ENCODE peak calls at places on chromosomes 3 and 15, in five cellular contexts. One of them, this sample, is unnamed.

GRCh38 chr3:130894130-130894872 is 417 bp downstream of the ATP2C1 start:
- DNase-seq in suprapubic skin: no peak
- DNase-seq in breast epithelium: no peak
- DNase-seq in PC-9: no peak
- DNase-seq in cardiac muscle cell: peak; percentile 38
- DNase-seq in this sample: peak; percentile 81

GRCh38 chr3:178532414-178532813 is 3.8 kb upstream of the KCNMB2 start:
- DNase-seq in suprapubic skin: no peak
- DNase-seq in breast epithelium: no peak
- DNase-seq in PC-9: no peak
- DNase-seq in cardiac muscle cell: no peak
- DNase-seq in this sample: no peak

GRCh38 chr3:35393916-35394315 is 245.4 kb upstream of the ARPP21 start:
- DNase-seq in suprapubic skin: no peak
- DNase-seq in breast epithelium: no peak
- DNase-seq in PC-9: no peak
- DNase-seq in cardiac muscle cell: no peak
- DNase-seq in this sample: no peak

GRCh38 chr3:8853081-8853480 is 83.7 kb upstream of the OXTR start:
- DNase-seq in suprapubic skin: no peak
- DNase-seq in breast epithelium: no peak
- DNase-seq in PC-9: no peak
- DNase-seq in cardiac muscle cell: no peak
- DNase-seq in this sample: no peak

GRCh38 chr3:101281616-101282015 is 38.8 kb downstream of the IMPG2 start:
- DNase-seq in suprapubic skin: no peak
- DNase-seq in breast epithelium: no peak
- DNase-seq in PC-9: no peak
- DNase-seq in cardiac muscle cell: peak; percentile 48
- DNase-seq in this sample: no peak

GRCh38 chr3:55402886-55403605 is 84.1 kb downstream of the WNT5A start:
- DNase-seq in suprapubic skin: no peak
- DNase-seq in breast epithelium: no peak
- DNase-seq in PC-9: peak; percentile 91
- DNase-seq in cardiac muscle cell: no peak
- DNase-seq in this sample: no peak

GRCh38 chr3:140204271-140204984 is 269.4 kb downstream of the CLSTN2 start:
- DNase-seq in suprapubic skin: no peak
- DNase-seq in breast epithelium: no peak
- DNase-seq in PC-9: no peak
- DNase-seq in cardiac muscle cell: no peak
- DNase-seq in this sample: no peak

GRCh38 chr15:88839146-88839545 is 35.9 kb downstream of the ACAN start:
- DNase-seq in suprapubic skin: no peak
- DNase-seq in breast epithelium: no peak
- DNase-seq in PC-9: no peak
- DNase-seq in cardiac muscle cell: no peak
- DNase-seq in this sample: no peak

GRCh38 chr3:159821148-159821547 is 167.5 kb upstream of the IL12A start:
- DNase-seq in suprapubic skin: no peak
- DNase-seq in breast epithelium: no peak
- DNase-seq in PC-9: no peak
- DNase-seq in cardiac muscle cell: no peak
- DNase-seq in this sample: no peak

GRCh38 chr3:85781806-85782205 is 823.0 kb downstream of the CADM2 start:
- DNase-seq in suprapubic skin: no peak
- DNase-seq in breast epithelium: no peak
- DNase-seq in PC-9: no peak
- DNase-seq in cardiac muscle cell: no peak
- DNase-seq in this sample: no peak

DNA sequence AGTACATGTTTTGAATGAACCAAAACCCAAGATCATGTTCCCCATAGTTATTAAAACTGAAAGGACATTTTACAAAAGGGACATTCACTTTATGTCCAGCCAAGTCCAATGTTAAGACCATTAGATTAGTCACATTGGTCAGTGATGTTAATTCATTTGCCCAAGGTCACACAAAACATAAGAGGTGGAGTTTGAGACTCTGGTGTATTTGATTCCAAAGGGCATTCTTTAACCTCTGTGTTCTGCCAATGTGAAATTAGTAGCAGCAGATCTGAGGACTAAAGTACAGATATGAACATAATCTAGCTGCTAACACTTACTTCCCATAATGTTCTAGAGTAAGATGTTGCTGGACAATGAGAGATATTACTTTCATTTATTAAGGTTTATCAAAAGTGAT is 425.6 kb downstream of the TUSC7 start:
- DNase-seq in suprapubic skin: no peak
- DNase-seq in breast epithelium: no peak
- DNase-seq in PC-9: no peak
- DNase-seq in cardiac muscle cell: no peak
- DNase-seq in this sample: no peak
- H3K27ac ChIP-seq in suprapubic skin: no peak overlapping the region
- H3K27ac ChIP-seq in breast epithelium: no peak overlapping the region
- H3K27ac ChIP-seq in PC-9: no peak overlapping the region
- H3K27ac ChIP-seq in cardiac muscle cell: no peak overlapping the region
- H3K27ac ChIP-seq in this sample: no peak overlapping the region

DNA sequence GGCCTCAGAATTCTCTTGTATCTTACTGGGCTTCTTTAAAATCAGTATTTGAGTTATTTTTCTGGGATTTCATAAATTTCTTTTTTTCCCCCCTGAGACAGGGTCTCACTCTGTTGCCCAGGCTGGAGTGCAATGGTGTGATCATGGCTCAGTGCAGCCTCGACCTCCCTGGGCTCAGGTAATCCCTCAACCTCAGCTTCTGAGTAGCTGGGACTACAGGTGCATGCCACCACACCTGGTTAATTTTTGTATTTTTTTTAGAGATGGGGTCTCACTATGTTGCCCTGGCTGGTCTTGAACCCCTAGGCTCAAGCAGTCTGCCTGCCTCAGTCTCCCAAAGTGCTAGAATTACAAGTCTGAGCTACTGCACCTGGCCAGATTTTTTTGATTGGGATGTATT is 43.5 kb downstream of the NCK1 start:
- DNase-seq in suprapubic skin: no peak
- DNase-seq in breast epithelium: no peak
- DNase-seq in PC-9: no peak
- DNase-seq in cardiac muscle cell: no peak
- DNase-seq in this sample: no peak
- H3K4me1 ChIP-seq in suprapubic skin: peaks cover 13% of the 10 kb centered on the region
- H3K4me1 ChIP-seq in breast epithelium: no peaks in the 10 kb centered on the region
- H3K4me1 ChIP-seq in PC-9: no peaks in the 10 kb centered on the region
- H3K4me1 ChIP-seq in cardiac muscle cell: no peaks in the 10 kb centered on the region
- H3K4me1 ChIP-seq in this sample: no peaks in the 10 kb centered on the region

DNA sequence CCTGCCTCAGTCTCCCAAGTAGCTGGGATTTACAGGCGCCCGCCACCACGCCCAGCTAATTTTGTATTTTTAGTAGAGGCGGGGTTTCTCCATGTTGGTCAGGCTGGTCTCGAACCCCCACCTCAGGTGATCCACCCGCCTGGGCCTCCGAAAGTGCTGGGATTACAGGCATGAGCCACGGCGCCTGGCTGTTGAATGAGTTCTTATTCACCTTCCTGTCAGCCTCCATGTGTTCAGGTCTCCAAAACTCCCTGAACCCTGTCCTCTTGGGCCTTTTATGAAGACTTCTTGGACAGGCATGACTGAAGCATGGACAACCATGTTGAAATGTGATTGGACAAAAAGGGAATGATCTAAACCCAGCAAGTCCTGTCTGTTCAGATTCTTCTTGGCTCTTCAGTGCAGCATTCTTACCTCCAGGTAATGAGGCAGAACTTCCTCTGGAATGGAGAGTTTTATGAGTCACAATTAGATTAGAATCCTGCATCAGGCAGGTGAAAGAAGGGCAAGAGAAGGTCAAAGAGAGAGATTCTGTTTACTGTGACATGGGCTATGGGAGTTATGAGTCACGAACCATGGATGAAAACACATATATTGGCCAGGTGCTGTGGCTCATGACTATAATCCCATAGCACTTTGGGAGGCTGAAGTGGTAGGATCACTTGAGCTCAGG is 23.1 kb upstream of the EIF4A2 start:
- DNase-seq in suprapubic skin: no peak
- DNase-seq in breast epithelium: no peak
- DNase-seq in PC-9: peak; percentile 100
- DNase-seq in cardiac muscle cell: no peak
- DNase-seq in this sample: no peak
- TF ChIP-seq CTCF in suprapubic skin: no peak
- TF ChIP-seq CTCF in breast epithelium: no peak
- TF ChIP-seq CTCF in PC-9: no peak
- TF ChIP-seq CTCF in cardiac muscle cell: no peak
- TF ChIP-seq CTCF in this sample: no peak

GRCh38 chr3:45154641-45155147 is 8.5 kb upstream of the CDCP1 start:
- DNase-seq in suprapubic skin: no peak
- DNase-seq in breast epithelium: no peak
- DNase-seq in PC-9: peak; percentile 93
- DNase-seq in cardiac muscle cell: no peak
- DNase-seq in this sample: no peak
- H3K27ac ChIP-seq in suprapubic skin: no peak overlapping the region
- H3K27ac ChIP-seq in breast epithelium: no peak overlapping the region
- H3K27ac ChIP-seq in PC-9: peak overlapping the region; percentile 85
- H3K27ac ChIP-seq in cardiac muscle cell: no peak overlapping the region
- H3K27ac ChIP-seq in this sample: no peak overlapping the region

GRCh38 chr15:47975422-47975821 is 145.4 kb upstream of the SLC24A5 start:
- DNase-seq in suprapubic skin: no peak
- DNase-seq in breast epithelium: no peak
- DNase-seq in PC-9: no peak
- DNase-seq in cardiac muscle cell: peak; percentile 16
- DNase-seq in this sample: no peak
- H3K4me1 ChIP-seq in suprapubic skin: no peaks in the 10 kb centered on the region
- H3K4me1 ChIP-seq in breast epithelium: no peaks in the 10 kb centered on the region
- H3K4me1 ChIP-seq in PC-9: no peaks in the 10 kb centered on the region
- H3K4me1 ChIP-seq in cardiac muscle cell: no peaks in the 10 kb centered on the region
- H3K4me1 ChIP-seq in this sample: no peaks in the 10 kb centered on the region

GRCh38 chr15:95284487-95284886 is 1046.0 kb upstream of the NR2F2 start:
- DNase-seq in suprapubic skin: no peak
- DNase-seq in breast epithelium: no peak
- DNase-seq in PC-9: no peak
- DNase-seq in cardiac muscle cell: no peak
- DNase-seq in this sample: no peak

GRCh38 chr15:95287774-95288173 is 1042.7 kb upstream of the NR2F2 start:
- DNase-seq in suprapubic skin: no peak
- DNase-seq in breast epithelium: no peak
- DNase-seq in PC-9: no peak
- DNase-seq in cardiac muscle cell: no peak
- DNase-seq in this sample: no peak

GRCh38 chr15:95286316-95286880 is 1044.1 kb upstream of the NR2F2 start:
- DNase-seq in suprapubic skin: no peak
- DNase-seq in breast epithelium: no peak
- DNase-seq in PC-9: no peak
- DNase-seq in cardiac muscle cell: no peak
- DNase-seq in this sample: no peak

GRCh38 chr15:95286911-95287769 is 1043.4 kb upstream of the NR2F2 start:
- DNase-seq in suprapubic skin: no peak
- DNase-seq in breast epithelium: no peak
- DNase-seq in PC-9: no peak
- DNase-seq in cardiac muscle cell: no peak
- DNase-seq in this sample: no peak

GRCh38 chr15:95284933-95285401 is 1045.5 kb upstream of the NR2F2 start:
- DNase-seq in suprapubic skin: no peak
- DNase-seq in breast epithelium: no peak
- DNase-seq in PC-9: no peak
- DNase-seq in cardiac muscle cell: peak; percentile 38
- DNase-seq in this sample: no peak
- TF ChIP-seq CTCF in suprapubic skin: no peak
- TF ChIP-seq CTCF in breast epithelium: no peak
- TF ChIP-seq CTCF in PC-9: no peak
- TF ChIP-seq CTCF in cardiac muscle cell: peak; percentile 44
- TF ChIP-seq CTCF in this sample: no peak

DNA sequence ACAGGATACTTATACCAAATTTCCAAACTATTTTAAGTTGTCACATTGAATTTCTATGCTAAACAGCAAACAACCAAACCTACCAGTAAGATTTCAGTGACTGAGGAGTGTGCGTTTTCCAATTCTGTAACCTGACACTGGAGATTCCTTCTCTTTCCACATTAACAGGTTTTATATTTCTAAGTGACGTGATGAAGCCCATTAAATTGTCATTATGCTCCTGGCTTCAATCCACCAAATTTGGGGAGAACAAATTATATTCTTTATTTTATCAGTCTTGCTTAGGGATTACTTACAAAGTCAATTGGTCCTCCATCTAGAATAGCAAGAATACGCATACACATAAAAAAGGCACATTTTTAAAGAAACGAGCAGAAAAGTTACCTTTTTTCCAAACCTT is 764.8 kb upstream of the NR2F2 start:
- DNase-seq in suprapubic skin: no peak
- DNase-seq in breast epithelium: no peak
- DNase-seq in PC-9: no peak
- DNase-seq in cardiac muscle cell: no peak
- DNase-seq in this sample: no peak
- H3K27ac ChIP-seq in suprapubic skin: no peak overlapping the region
- H3K27ac ChIP-seq in breast epithelium: no peak overlapping the region
- H3K27ac ChIP-seq in PC-9: no peak overlapping the region
- H3K27ac ChIP-seq in cardiac muscle cell: no peak overlapping the region
- H3K27ac ChIP-seq in this sample: no peak overlapping the region

GRCh38 chr15:63517202-63517601 is 12.8 kb downstream of the USP3 start:
- DNase-seq in suprapubic skin: no peak
- DNase-seq in breast epithelium: no peak
- DNase-seq in PC-9: no peak
- DNase-seq in cardiac muscle cell: no peak
- DNase-seq in this sample: no peak

GRCh38 chr15:63521405-63522142 is 17.2 kb downstream of the USP3 start:
- DNase-seq in suprapubic skin: no peak
- DNase-seq in breast epithelium: no peak
- DNase-seq in PC-9: no peak
- DNase-seq in cardiac muscle cell: no peak
- DNase-seq in this sample: no peak

GRCh38 chr15:63519041-63519440 is 14.6 kb downstream of the USP3 start:
- DNase-seq in suprapubic skin: no peak
- DNase-seq in breast epithelium: no peak
- DNase-seq in PC-9: no peak
- DNase-seq in cardiac muscle cell: no peak
- DNase-seq in this sample: no peak

GRCh38 chr15:63517614-63518013 is 13.2 kb downstream of the USP3 start:
- DNase-seq in suprapubic skin: no peak
- DNase-seq in breast epithelium: no peak
- DNase-seq in PC-9: no peak
- DNase-seq in cardiac muscle cell: no peak
- DNase-seq in this sample: no peak

DNA sequence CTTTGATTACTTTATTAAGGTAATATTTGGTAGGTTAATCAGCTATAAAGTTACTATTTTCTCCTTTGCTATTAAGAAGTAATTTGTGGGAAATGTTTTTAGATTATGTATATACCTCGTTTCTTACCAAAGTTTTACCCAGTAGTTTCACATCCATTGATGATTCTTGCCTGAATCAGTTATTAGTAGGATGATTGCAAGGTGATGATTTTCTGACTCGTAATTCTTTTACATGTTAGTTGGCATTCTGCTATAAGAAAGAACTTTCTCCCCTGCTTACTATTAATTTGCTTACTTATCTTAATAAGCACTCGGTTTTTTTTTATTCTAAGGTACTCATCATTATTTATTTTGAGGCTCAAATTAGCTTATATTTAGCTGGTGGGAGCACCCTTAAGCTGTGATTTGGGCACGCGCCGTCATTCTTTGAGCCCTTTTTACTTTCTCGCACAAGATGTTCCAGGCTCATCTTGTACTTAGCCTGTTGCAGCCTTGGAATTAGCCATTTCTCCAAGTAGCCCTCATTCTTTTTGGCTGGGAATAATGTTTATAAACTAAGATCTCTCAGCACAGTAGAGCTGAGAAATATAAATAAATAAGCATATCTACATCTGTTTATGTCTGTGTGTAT is 15.3 kb downstream of the USP3 start:
- DNase-seq in suprapubic skin: no peak
- DNase-seq in breast epithelium: no peak
- DNase-seq in PC-9: no peak
- DNase-seq in cardiac muscle cell: no peak
- DNase-seq in this sample: no peak
- H3K4me1 ChIP-seq in suprapubic skin: peaks cover 93% of the 10 kb centered on the region
- H3K4me1 ChIP-seq in breast epithelium: no peaks in the 10 kb centered on the region
- H3K4me1 ChIP-seq in PC-9: peaks cover 40% of the 10 kb centered on the region
- H3K4me1 ChIP-seq in cardiac muscle cell: peaks cover 24% of the 10 kb centered on the region
- H3K4me1 ChIP-seq in this sample: peaks cover 77% of the 10 kb centered on the region